ENCODE peak calls at places on chromosome 16, in five cellular contexts. One of them, this sample, is unnamed.

GRCh38 chr16:88422733-88423447 is 30.2 kb upstream of the ZFPM1 start:
- ATAC-seq in upper lobe of left lung: no peak
- ATAC-seq in K562: no peak
- ATAC-seq in HepG2: no peak
- ATAC-seq in HCT116: no peak
- ATAC-seq in this sample: no peak

GRCh38 chr16:69567031-69567680 is 1.4 kb downstream of the NFAT5 start:
- ATAC-seq in K562: peak
- ATAC-seq in HCT116: no peak
- ATAC-seq in HepG2: peak
- ATAC-seq in upper lobe of left lung: peak
- ATAC-seq in this sample: no peak

GRCh38 chr16:56871172-56871593 is 6.2 kb downstream of the SLC12A3 start:
- ATAC-seq in HepG2: peak
- ATAC-seq in upper lobe of left lung: no peak
- ATAC-seq in HCT116: no peak
- ATAC-seq in K562: peak
- ATAC-seq in this sample: no peak

GRCh38 chr16:1532081-1532760 is 1.2 kb upstream of the TMEM204 start:
- ATAC-seq in HCT116: no peak
- ATAC-seq in HepG2: no peak
- ATAC-seq in K562: no peak
- ATAC-seq in upper lobe of left lung: peak
- ATAC-seq in this sample: peak

GRCh38 chr16:86732621-86733297 is 154.4 kb downstream of the FOXL1 start:
- ATAC-seq in HCT116: no peak
- ATAC-seq in upper lobe of left lung: no peak
- ATAC-seq in K562: no peak
- ATAC-seq in HepG2: no peak
- ATAC-seq in this sample: no peak

GRCh38 chr16:12062343-12063003 is 85.9 kb downstream of the SNX29 start:
- ATAC-seq in upper lobe of left lung: peak
- ATAC-seq in K562: no peak
- ATAC-seq in HepG2: no peak
- ATAC-seq in HCT116: peak
- ATAC-seq in this sample: peak

GRCh38 chr16:73254983-73255382 is 207.1 kb upstream of the ZFHX3 start:
- ATAC-seq in K562: no peak
- ATAC-seq in upper lobe of left lung: no peak
- ATAC-seq in HepG2: no peak
- ATAC-seq in HCT116: no peak
- ATAC-seq in this sample: no peak

GRCh38 chr16:78609542-78610253 is 510.2 kb downstream of the WWOX start:
- ATAC-seq in HepG2: peak
- ATAC-seq in K562: no peak
- ATAC-seq in upper lobe of left lung: no peak
- ATAC-seq in HCT116: no peak
- ATAC-seq in this sample: no peak

GRCh38 chr16:30997887-30998711 is 12.3 kb downstream of the STX1B start:
- ATAC-seq in upper lobe of left lung: no peak
- ATAC-seq in K562: no peak
- ATAC-seq in HCT116: peak
- ATAC-seq in HepG2: peak
- ATAC-seq in this sample: no peak

GRCh38 chr16:88936008-88936912 is 40.7 kb downstream of the CBFA2T3 start:
- ATAC-seq in K562: no peak
- ATAC-seq in upper lobe of left lung: no peak
- ATAC-seq in HepG2: peak
- ATAC-seq in HCT116: peak
- ATAC-seq in this sample: peak

GRCh38 chr16:81166417-81167300 is 70.5 kb upstream of the GCSH start:
- ATAC-seq in HCT116: no peak
- ATAC-seq in HepG2: no peak
- ATAC-seq in K562: no peak
- ATAC-seq in upper lobe of left lung: peak
- ATAC-seq in this sample: no peak

GRCh38 chr16:49179714-49180330 is 101.8 kb downstream of the CBLN1 start:
- ATAC-seq in K562: no peak
- ATAC-seq in HCT116: no peak
- ATAC-seq in upper lobe of left lung: no peak
- ATAC-seq in HepG2: no peak
- ATAC-seq in this sample: no peak

GRCh38 chr16:88999457-89000206 is 22.6 kb upstream of the CBFA2T3 start:
- ATAC-seq in K562: peak
- ATAC-seq in HCT116: no peak
- ATAC-seq in HepG2: no peak
- ATAC-seq in upper lobe of left lung: no peak
- ATAC-seq in this sample: no peak

GRCh38 chr16:65122974-65123845 is 1.3 kb upstream of the CDH11 start:
- ATAC-seq in HepG2: no peak
- ATAC-seq in K562: no peak
- ATAC-seq in HCT116: no peak
- ATAC-seq in upper lobe of left lung: peak
- ATAC-seq in this sample: peak

GRCh38 chr16:88782454-88783390 is 2.3 kb downstream of the PIEZO1 start:
- ATAC-seq in K562: peak
- ATAC-seq in HepG2: no peak
- ATAC-seq in HCT116: peak
- ATAC-seq in upper lobe of left lung: no peak
- ATAC-seq in this sample: no peak

GRCh38 chr16:58176608-58177346 is 21.1 kb downstream of the CSNK2A2 start:
- ATAC-seq in upper lobe of left lung: no peak
- ATAC-seq in HepG2: no peak
- ATAC-seq in K562: no peak
- ATAC-seq in HCT116: no peak
- ATAC-seq in this sample: no peak

GRCh38 chr16:56773531-56773930 is 43.6 kb downstream of the NUP93 start:
- ATAC-seq in K562: no peak
- ATAC-seq in upper lobe of left lung: no peak
- ATAC-seq in HepG2: no peak
- ATAC-seq in HCT116: no peak
- ATAC-seq in this sample: no peak

GRCh38 chr16:64440005-64440404 is 681.9 kb downstream of the CDH11 start:
- ATAC-seq in upper lobe of left lung: no peak
- ATAC-seq in HepG2: no peak
- ATAC-seq in HCT116: no peak
- ATAC-seq in K562: no peak
- ATAC-seq in this sample: no peak

GRCh38 chr16:77387075-77387474 is 47.8 kb downstream of the ADAMTS18 start:
- ATAC-seq in upper lobe of left lung: no peak
- ATAC-seq in HepG2: no peak
- ATAC-seq in HCT116: no peak
- ATAC-seq in K562: no peak
- ATAC-seq in this sample: no peak

GRCh38 chr16:67594956-67595355 is 32.6 kb downstream of the CTCF start:
- ATAC-seq in upper lobe of left lung: peak
- ATAC-seq in K562: peak
- ATAC-seq in HepG2: no peak
- ATAC-seq in HCT116: no peak
- ATAC-seq in this sample: peak

GRCh38 chr16:15879255-15879804 is 9.1 kb downstream of the CEP20 start:
- ATAC-seq in HCT116: no peak
- ATAC-seq in upper lobe of left lung: no peak
- ATAC-seq in K562: peak
- ATAC-seq in HepG2: no peak
- ATAC-seq in this sample: peak

GRCh38 chr16:24784121-24784520 is 54.7 kb downstream of the TNRC6A start:
- ATAC-seq in HepG2: peak
- ATAC-seq in upper lobe of left lung: no peak
- ATAC-seq in HCT116: no peak
- ATAC-seq in K562: no peak
- ATAC-seq in this sample: no peak

GRCh38 chr16:88456356-88457292 is 3.5 kb downstream of the ZFPM1 start:
- ATAC-seq in upper lobe of left lung: no peak
- ATAC-seq in HCT116: no peak
- ATAC-seq in HepG2: no peak
- ATAC-seq in K562: no peak
- ATAC-seq in this sample: no peak

GRCh38 chr16:1401061-1401757 is 13.3 kb downstream of the UNKL start:
- ATAC-seq in K562: no peak
- ATAC-seq in HepG2: no peak
- ATAC-seq in upper lobe of left lung: no peak
- ATAC-seq in HCT116: no peak
- ATAC-seq in this sample: no peak

GRCh38 chr16:70460737-70461261 is 6.4 kb downstream of the FCSK start:
- ATAC-seq in K562: no peak
- ATAC-seq in HepG2: peak
- ATAC-seq in HCT116: no peak
- ATAC-seq in upper lobe of left lung: peak
- ATAC-seq in this sample: no peak

GRCh38 chr16:12737563-12737962 is 66.1 kb downstream of the CPPED1 start:
- ATAC-seq in K562: no peak
- ATAC-seq in HCT116: no peak
- ATAC-seq in upper lobe of left lung: no peak
- ATAC-seq in HepG2: no peak
- ATAC-seq in this sample: no peak

GRCh38 chr16:50838165-50838564 is 96.3 kb downstream of the CYLD start:
- ATAC-seq in upper lobe of left lung: no peak
- ATAC-seq in K562: no peak
- ATAC-seq in HCT116: no peak
- ATAC-seq in HepG2: no peak
- ATAC-seq in this sample: no peak

GRCh38 chr16:84648595-84649510 is 542 bp downstream of the KLHL36 start:
- ATAC-seq in HepG2: peak
- ATAC-seq in HCT116: peak
- ATAC-seq in upper lobe of left lung: peak
- ATAC-seq in K562: peak
- ATAC-seq in this sample: peak
- TF ChIP-seq POLR2A in HepG2: no peak
- TF ChIP-seq POLR2A in HCT116: no peak
- TF ChIP-seq POLR2A in upper lobe of left lung: no peak
- TF ChIP-seq POLR2A in K562: no peak
- TF ChIP-seq POLR2A in this sample: no peak

DNA sequence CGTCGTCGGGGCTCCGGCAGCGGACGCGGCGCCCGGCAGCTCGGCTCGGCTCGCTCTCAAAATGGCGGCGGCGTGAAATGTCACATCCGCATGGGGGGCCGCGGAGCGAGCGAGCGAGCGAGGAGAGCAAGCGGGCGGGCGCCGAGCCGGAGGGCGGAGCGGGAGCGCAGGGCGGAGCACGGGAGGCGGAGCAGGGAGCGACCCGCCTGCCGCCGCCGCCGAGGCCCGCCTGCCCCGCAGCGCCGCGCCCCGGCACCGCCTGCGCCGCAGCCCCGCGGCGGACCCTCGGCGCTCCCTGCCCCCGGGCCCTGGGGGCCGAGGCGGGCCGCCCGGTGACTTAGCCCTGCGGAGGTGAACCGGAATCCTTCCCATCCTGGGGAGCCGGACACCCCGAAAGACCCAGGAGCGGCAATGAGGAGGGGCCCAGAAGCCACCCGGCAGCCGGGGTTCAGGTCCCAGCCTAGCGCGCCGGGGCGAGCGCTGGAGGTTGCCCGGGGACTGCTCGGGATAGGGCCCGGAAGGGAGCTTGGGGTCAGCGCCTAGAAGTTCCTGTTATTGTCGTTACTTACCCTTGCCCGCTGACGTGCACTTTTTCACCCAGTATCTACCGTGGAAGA is at the start of gene USP7:
- ATAC-seq in K562: peak
- ATAC-seq in HepG2: peak
- ATAC-seq in HCT116: peak
- ATAC-seq in upper lobe of left lung: peak
- ATAC-seq in this sample: peak
- TF ChIP-seq POLR2A in K562: peak
- TF ChIP-seq POLR2A in HepG2: peak
- TF ChIP-seq POLR2A in HCT116: peak
- TF ChIP-seq POLR2A in upper lobe of left lung: no peak
- TF ChIP-seq POLR2A in this sample: peak

GRCh38 chr16:27591837-27592236 is 41.9 kb downstream of the KATNIP start:
- ATAC-seq in HepG2: no peak
- ATAC-seq in upper lobe of left lung: no peak
- ATAC-seq in K562: no peak
- ATAC-seq in HCT116: no peak
- ATAC-seq in this sample: no peak
- TF ChIP-seq POLR2A in HepG2: no peak
- TF ChIP-seq POLR2A in upper lobe of left lung: no peak
- TF ChIP-seq POLR2A in K562: no peak
- TF ChIP-seq POLR2A in HCT116: no peak
- TF ChIP-seq POLR2A in this sample: no peak

GRCh38 chr16:3400446-3400778 is 392 bp downstream of the ZSCAN32 start:
- ATAC-seq in HCT116: no peak
- ATAC-seq in upper lobe of left lung: no peak
- ATAC-seq in K562: no peak
- ATAC-seq in HepG2: no peak
- ATAC-seq in this sample: no peak

GRCh38 chr16:3401719-3402397 is 843 bp downstream of the ZNF174 start:
- ATAC-seq in upper lobe of left lung: no peak
- ATAC-seq in HCT116: no peak
- ATAC-seq in HepG2: peak
- ATAC-seq in K562: no peak
- ATAC-seq in this sample: no peak

DNA sequence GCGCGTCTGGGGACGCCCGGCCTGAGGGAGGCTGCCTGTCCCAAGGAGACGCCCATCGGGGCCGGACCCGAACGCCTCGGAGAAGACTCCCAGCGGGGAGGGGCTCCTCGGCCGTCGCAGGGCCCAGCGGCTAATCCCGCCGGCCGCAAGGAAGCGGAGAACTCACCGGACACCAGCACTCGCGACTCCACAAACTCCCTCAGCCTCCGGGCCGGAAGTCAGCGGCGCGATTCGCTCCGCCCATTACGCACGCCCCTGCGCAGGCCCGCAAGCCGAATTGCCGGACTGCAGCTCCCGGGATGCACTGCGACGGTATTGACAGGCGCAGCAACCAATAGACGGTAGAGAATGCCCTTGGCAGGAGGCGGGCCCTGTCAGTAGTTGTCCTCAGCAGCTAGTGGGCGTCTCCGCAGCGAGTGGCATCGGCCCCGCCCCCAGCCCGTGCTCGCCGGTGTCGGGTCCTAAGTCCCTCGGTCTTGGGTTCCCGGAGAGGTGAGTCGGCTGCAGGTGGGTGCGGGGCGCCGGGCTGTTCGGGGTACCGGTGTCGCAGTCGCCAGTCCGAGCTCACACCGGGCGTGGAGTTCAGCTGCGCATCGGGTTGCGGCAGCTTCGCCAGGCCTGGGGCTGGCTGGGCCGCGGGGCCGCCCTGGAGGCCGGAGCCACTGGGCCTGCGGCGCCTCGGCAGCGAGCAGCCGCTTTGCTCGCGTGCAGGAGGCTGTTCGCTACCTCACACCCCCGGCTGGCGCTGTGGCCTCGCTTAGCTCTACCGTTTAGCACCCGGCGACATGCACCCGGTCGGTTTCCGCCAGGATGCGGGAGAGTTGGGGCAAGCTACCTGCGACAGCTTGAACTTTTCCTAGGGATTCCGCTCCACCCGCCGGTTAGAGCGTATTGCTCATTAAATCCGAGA is at the start of the genes ZNF174 and ZSCAN32:
- ATAC-seq in HCT116: peak
- ATAC-seq in upper lobe of left lung: peak
- ATAC-seq in HepG2: peak
- ATAC-seq in K562: peak
- ATAC-seq in this sample: peak
- TF ChIP-seq POLR2A in HCT116: peak
- TF ChIP-seq POLR2A in upper lobe of left lung: peak
- TF ChIP-seq POLR2A in HepG2: peak
- TF ChIP-seq POLR2A in K562: peak
- TF ChIP-seq POLR2A in this sample: peak